ENCODE peak calls at places on chromosomes 3 and 15, in ten cellular contexts. V, N, I, K, H, X, T, Z, B and G are unnamed samples.

GRCh38 chr3:193884652-193885051 is 251.3 kb upstream of the HES1 start:
- DNase-seq in V (no peak), N (no peak), I (no peak), K (no peak), H (no peak), X (no peak), T (no peak), Z (no peak), B (no peak), G (no peak)

GRCh38 chr3:61181874-61182273 is 69.4 kb downstream of the FHIT start:
- DNase-seq in V (peak; percentile 32), N (peak; percentile 7), I (no peak), K (peak; percentile 83), H (no peak), X (peak; percentile 91), T (no peak), Z (no peak), B (peak; percentile 47), G (no peak)

GRCh38 chr3:63993653-63994079 is 29.6 kb downstream of the PSMD6 start:
- DNase-seq in V (peak; percentile 80), N (peak; percentile 89), I (peak; percentile 59), K (peak; percentile 57), H (peak; percentile 46), X (peak; percentile 77), T (peak; percentile 90), Z (peak; percentile 77), B (peak; percentile 61), G (peak; percentile 49)

GRCh38 chr15:80384442-80384841 is 19.7 kb upstream of the ARNT2 start:
- DNase-seq in V (no peak), N (no peak), I (no peak), K (no peak), H (no peak), X (no peak), T (no peak), Z (no peak), B (no peak), G (no peak)

GRCh38 chr15:57559875-57560274 is 31.8 kb upstream of the MYZAP start:
- DNase-seq in V (peak; percentile 61), N (peak; percentile 46), I (peak; percentile 59), K (peak; percentile 57), H (no peak), X (peak; percentile 81), T (peak; percentile 94), Z (peak; percentile 90), B (no peak), G (no peak)

GRCh38 chr3:134696155-134696554 is 45.3 kb upstream of the KY start:
- DNase-seq in V (no peak), N (no peak), I (peak; percentile 26), K (no peak), H (no peak), X (no peak), T (no peak), Z (no peak), B (no peak), G (no peak)

GRCh38 chr3:142040941-142041575 is 108.3 kb downstream of the TFDP2 start:
- DNase-seq in V (no peak), N (no peak), I (no peak), K (no peak), H (no peak), X (no peak), T (no peak), Z (no peak), B (no peak), G (no peak)

GRCh38 chr15:26697913-26698312 is 75.0 kb downstream of the GABRB3 start:
- DNase-seq in V (no peak), N (no peak), I (no peak), K (no peak), H (no peak), X (no peak), T (no peak), Z (no peak), B (no peak), G (no peak)

GRCh38 chr3:71685686-71686085 is 39.5 kb downstream of the EIF4E3 start:
- DNase-seq in V (no peak), N (no peak), I (no peak), K (no peak), H (no peak), X (no peak), T (no peak), Z (no peak), B (no peak), G (no peak)

GRCh38 chr3:147360936-147361670 is 45.2 kb downstream of the ZIC4 start:
- DNase-seq in V (peak; percentile 19), N (no peak), I (no peak), K (no peak), H (no peak), X (no peak), T (peak; percentile 78), Z (no peak), B (no peak), G (no peak)

GRCh38 chr3:116153174-116153573 is 292.1 kb downstream of the LSAMP start:
- DNase-seq in V (no peak), N (peak; percentile 7), I (no peak), K (peak; percentile 36), H (no peak), X (no peak), T (no peak), Z (no peak), B (no peak), G (no peak)

GRCh38 chr3:58469096-58469495 is 22.8 kb upstream of the KCTD6 start:
- DNase-seq in V (no peak), N (no peak), I (no peak), K (no peak), H (no peak), X (no peak), T (no peak), Z (no peak), B (no peak), G (no peak)

GRCh38 chr3:30303770-30304169 is 302.6 kb upstream of the TGFBR2 start:
- DNase-seq in V (no peak), N (no peak), I (no peak), K (no peak), H (no peak), X (no peak), T (no peak), Z (no peak), B (no peak), G (no peak)

GRCh38 chr3:85710490-85710889 is 751.7 kb downstream of the CADM2 start:
- DNase-seq in V (no peak), N (no peak), I (no peak), K (no peak), H (no peak), X (peak; percentile 21), T (no peak), Z (no peak), B (no peak), G (no peak)

GRCh38 chr3:195512798-195513345 is 30.3 kb downstream of the PPP1R2 start:
- DNase-seq in V (no peak), N (no peak), I (no peak), K (no peak), H (no peak), X (no peak), T (no peak), Z (no peak), B (no peak), G (no peak)

GRCh38 chr15:62047278-62047847 is 12.9 kb downstream of the VPS13C start:
- DNase-seq in V (no peak), N (no peak), I (no peak), K (no peak), H (no peak), X (no peak), T (no peak), Z (no peak), B (no peak), G (no peak)

GRCh38 chr3:170790591-170790990 is 79.4 kb downstream of the RPL22L1 start:
- DNase-seq in V (no peak), N (no peak), I (no peak), K (no peak), H (no peak), X (no peak), T (no peak), Z (no peak), B (no peak), G (no peak)

GRCh38 chr3:58322793-58323192 is 9.9 kb upstream of the PXK start:
- DNase-seq in V (no peak), N (no peak), I (no peak), K (no peak), H (no peak), X (no peak), T (no peak), Z (no peak), B (no peak), G (no peak)